ENCODE peak calls at places on chromosomes 2 and 18, in five cellular contexts. T is coronary artery, Q is NCI-H1436, Z is EL, V is fibroblast of mammary gland. I is an unnamed sample.

GRCh38 chr18:73752546-73752945 is 395.1 kb downstream of the FBXO15 start:
- DNase-seq in Q (no peak), V (peak), Z (peak), T (no peak), I (no peak)

GRCh38 chr2:160303076-160303475 is 103.0 kb upstream of the ITGB6 start:
- DNase-seq in V (no peak), Z (no peak), T (no peak), Q (no peak), I (no peak)

GRCh38 chr2:1664698-1665097 is 79.6 kb downstream of the PXDN start:
- DNase-seq in V (no peak), T (no peak), Q (no peak), Z (no peak), I (peak)

GRCh38 chr2:27308359-27308875 is at the start of gene UCN:
- DNase-seq in Q (no peak), T (no peak), Z (no peak), V (peak), I (no peak)

GRCh38 chr2:187826023-187826422 is 271.8 kb upstream of the TFPI start:
- DNase-seq in T (no peak), Q (no peak), Z (peak), V (peak), I (no peak)

GRCh38 chr2:26270363-26270762 is 25.6 kb downstream of the HADHB start:
- DNase-seq in V (no peak), T (no peak), Q (no peak), Z (no peak), I (no peak)

GRCh38 chr2:209610631-209611030 is 161.0 kb upstream of the UNC80 start:
- DNase-seq in Q (no peak), Z (no peak), T (no peak), V (no peak), I (no peak)

GRCh38 chr18:2961828-2962227 is 51.1 kb downstream of the LPIN2 start:
- DNase-seq in T (no peak), Z (no peak), Q (no peak), V (peak), I (no peak)

GRCh38 chr2:196166876-196167275 is 4.5 kb downstream of the STK17B start:
- DNase-seq in V (peak), Z (peak), Q (no peak), T (no peak), I (no peak)

GRCh38 chr2:223774193-223774592 is 63.2 kb downstream of the AP1S3 start:
- DNase-seq in T (no peak), Q (no peak), Z (no peak), V (no peak), I (no peak)

GRCh38 chr2:64017811-64018714 is 1.2 kb downstream of the VPS54 start:
- DNase-seq in V (peak), Q (no peak), T (no peak), Z (peak), I (no peak)

GRCh38 chr2:16739778-16740581 is 74.3 kb upstream of the CYRIA start:
- DNase-seq in Q (no peak), Z (no peak), V (no peak), T (no peak), I (no peak)

GRCh38 chr2:28480403-28481049 is 15.3 kb upstream of the PLB1 start:
- DNase-seq in T (no peak), Z (no peak), Q (no peak), V (no peak), I (no peak)

GRCh38 chr2:203673933-203674332 is 32.5 kb upstream of the CD28 start:
- DNase-seq in T (no peak), V (peak), Z (peak), Q (no peak), I (no peak)

GRCh38 chr2:171675810-171676345 is 11.4 kb upstream of the DYNC1I2 start:
- DNase-seq in T (no peak), V (no peak), Z (no peak), Q (no peak), I (no peak)

GRCh38 chr2:37894601-37895000 is 30.5 kb upstream of the RMDN2 start:
- DNase-seq in Z (no peak), Q (no peak), V (peak), T (no peak), I (no peak)

GRCh38 chr18:31099490-31100230 is 2.6 kb downstream of the DSC2 start:
- DNase-seq in T (no peak), Q (no peak), Z (no peak), V (no peak), I (no peak)

GRCh38 chr18:10116574-10116973 is 202.8 kb downstream of the VAPA start:
- DNase-seq in T (no peak), V (no peak), Z (no peak), Q (no peak), I (no peak)

GRCh38 chr18:63962137-63962536 is 7.7 kb upstream of the SERPINB8 start:
- DNase-seq in T (no peak), V (no peak), Q (no peak), Z (no peak), I (no peak)

GRCh38 chr2:45123521-45124191 is 114.4 kb upstream of the SIX2 start:
- DNase-seq in V (no peak), T (no peak), Q (no peak), Z (no peak), I (no peak)